ENCODE peak calls at places on chromosomes 2 and 18, in six cellular contexts. P is tibial nerve; F is activated CD4-positive, alpha-beta T cell treated with anti-CD3 and anti-CD28 coated beads, Interleukin-2, amount 10 ng/mL, durations not matched to agents 7 days and 5 days; Q is ELF-1; C is HCEC 1CT; U is ascending aorta. B is an unnamed sample.

GRCh38 chr18:49899647-49900330 is 86.5 kb upstream of the ACAA2 start:
- DNase-seq in Q (no peak), F (no peak), U (no peak), C (no peak), P (no peak), B (peak; percentile 84)

GRCh38 chr2:181457741-181458425 is 697 bp downstream of the ITGA4 start:
- DNase-seq in Q (peak; percentile 18), U (no peak), F (peak; percentile 53), C (peak; percentile 70), P (no peak), B (peak; percentile 10)

GRCh38 chr2:130337735-130338325 is 4.9 kb upstream of the IMP4 start:
- DNase-seq in C (peak; percentile 68), F (no peak), P (no peak), U (no peak), Q (no peak), B (no peak)

GRCh38 chr2:44904578-44904977 is 36.9 kb upstream of the SIX3 start:
- DNase-seq in C (no peak), P (no peak), F (no peak), U (no peak), Q (no peak), B (no peak)

GRCh38 chr2:174729797-174730529 is 34.3 kb downstream of the CHRNA1 start:
- DNase-seq in F (peak; percentile 37), U (no peak), P (no peak), Q (peak; percentile 79), C (no peak), B (no peak)

GRCh38 chr2:218325566-218326160 is 31.0 kb upstream of the CATIP start:
- DNase-seq in P (no peak), F (no peak), U (no peak), C (no peak), Q (peak; percentile 59), B (no peak)

GRCh38 chr2:240304746-240305161 is 130.7 kb upstream of the GPC1 start:
- DNase-seq in F (no peak), Q (no peak), U (no peak), P (no peak), C (no peak), B (peak; percentile 6)

GRCh38 chr18:69845588-69846506 is 101.8 kb downstream of the CD226 start:
- DNase-seq in U (no peak), P (no peak), C (no peak), Q (no peak), F (no peak), B (no peak)

GRCh38 chr2:59339121-59339836 is 1098.2 kb upstream of the FANCL start:
- DNase-seq in C (no peak), P (no peak), F (no peak), U (no peak), Q (no peak), B (no peak)

GRCh38 chr2:122734756-122735155 is 979.3 kb downstream of the TSN start:
- DNase-seq in U (no peak), Q (peak; percentile 63), C (peak; percentile 30), F (no peak), P (no peak), B (no peak)

GRCh38 chr2:31813016-31813415 is 197.8 kb downstream of the MEMO1 start:
- DNase-seq in F (no peak), P (no peak), U (no peak), C (no peak), Q (no peak), B (no peak)

GRCh38 chr18:11955299-11956029 is 25.8 kb upstream of the IMPA2 start:
- DNase-seq in F (no peak), Q (peak; percentile 60), U (no peak), P (no peak), C (peak; percentile 95), B (peak; percentile 38)

GRCh38 chr18:48133675-48134251 is 203.3 kb upstream of the SMAD2 start:
- DNase-seq in F (no peak), C (no peak), P (no peak), Q (peak; percentile 47), U (no peak), B (no peak)

GRCh38 chr2:37244017-37244416 is 12.6 kb downstream of the NDUFAF7 start:
- DNase-seq in Q (no peak), P (no peak), U (no peak), F (no peak), C (no peak), B (no peak)

GRCh38 chr18:46236156-46236555 is 132.0 kb downstream of the HAUS1 start:
- DNase-seq in U (no peak), C (no peak), F (no peak), Q (no peak), P (no peak), B (no peak)

GRCh38 chr18:46696268-46696667 is 39.2 kb upstream of the LOXHD1 start:
- DNase-seq in C (no peak), P (no peak), Q (no peak), U (no peak), F (no peak), B (no peak)

GRCh38 chr18:54392621-54393023 is 34.9 kb downstream of the C18orf54 start:
- DNase-seq in P (no peak), C (peak; percentile 57), U (no peak), F (no peak), Q (no peak), B (no peak)

GRCh38 chr2:48265169-48266013 is 264.6 kb upstream of the STON1 start:
- DNase-seq in P (no peak), F (no peak), Q (no peak), C (no peak), U (no peak), B (no peak)

GRCh38 chr2:138485019-138485418 is 16.6 kb upstream of the SPOPL start:
- DNase-seq in U (no peak), C (no peak), Q (no peak), F (no peak), P (no peak), B (no peak)

GRCh38 chr2:160205511-160205910 is 5.4 kb upstream of the ITGB6 start:
- DNase-seq in P (no peak), C (peak; percentile 93), U (peak; percentile 59), F (no peak), Q (peak; percentile 96), B (no peak)

GRCh38 chr2:29557268-29557667 is 364.1 kb downstream of the ALK start:
- DNase-seq in Q (no peak), P (no peak), C (no peak), U (no peak), F (no peak), B (no peak)

GRCh38 chr2:18749912-18750526 is 160.7 kb upstream of the NT5C1B start:
- DNase-seq in P (peak; percentile 83), U (no peak), C (peak; percentile 63), F (peak; percentile 60), Q (no peak), B (no peak)

GRCh38 chr2:231674587-231675334 is 33.6 kb upstream of the PTMA start:
- DNase-seq in U (no peak), P (peak; percentile 67), F (peak; percentile 60), C (peak; percentile 26), Q (peak; percentile 89), B (no peak)

GRCh38 chr2:54557601-54558187 is 101.6 kb downstream of the SPTBN1 start:
- DNase-seq in Q (peak; percentile 78), C (peak; percentile 36), F (peak; percentile 72), P (peak; percentile 46), U (no peak), B (peak; percentile 63)

GRCh38 chr18:63578357-63578958 is 8.7 kb upstream of the SERPINB13 start:
- DNase-seq in C (peak; percentile 33), P (peak; percentile 53), Q (peak; percentile 56), U (no peak), F (peak; percentile 39), B (no peak)

GRCh38 chr18:54813305-54813704 is 15.0 kb upstream of the RAB27B start:
- DNase-seq in U (no peak), F (no peak), C (no peak), Q (no peak), P (no peak), B (no peak)

GRCh38 chr2:98605076-98605475 is 3.2 kb downstream of the COA5 start:
- DNase-seq in Q (no peak), P (no peak), C (no peak), U (no peak), F (no peak), B (no peak)

GRCh38 chr18:5662586-5663090 is 118.8 kb upstream of the EPB41L3 start:
- DNase-seq in P (no peak), Q (no peak), C (no peak), F (no peak), U (no peak), B (no peak)

GRCh38 chr2:15913146-15913545 is 27.2 kb upstream of the MYCN start:
- DNase-seq in P (no peak), F (no peak), Q (no peak), U (no peak), C (no peak), B (no peak)

GRCh38 chr2:119598576-119598975 is 54.3 kb downstream of the CFAP221 start:
- DNase-seq in Q (no peak), U (no peak), C (no peak), P (no peak), F (no peak), B (peak; percentile 38)

GRCh38 chr18:54740146-54740844 is 88.0 kb upstream of the RAB27B start:
- DNase-seq in P (no peak), C (peak; percentile 77), U (no peak), Q (no peak), F (no peak), B (no peak)

GRCh38 chr2:70831861-70832260 is 3.8 kb downstream of the CD207 start:
- DNase-seq in U (no peak), F (no peak), C (no peak), Q (no peak), P (no peak), B (no peak)

GRCh38 chr2:232385660-232386489 is 7.3 kb downstream of the ALPP start:
- DNase-seq in U (no peak), C (peak; percentile 55), P (no peak), F (no peak), Q (peak; percentile 83), B (no peak)

GRCh38 chr2:32136097-32136496 is 29.6 kb upstream of the SLC30A6 start:
- DNase-seq in C (peak; percentile 19), U (no peak), P (no peak), Q (no peak), F (no peak), B (no peak)

GRCh38 chr2:113157108-113157896 is 16.5 kb upstream of the PSD4 start:
- DNase-seq in U (no peak), C (no peak), F (peak; percentile 55), P (no peak), Q (peak; percentile 77), B (peak; percentile 72)

GRCh38 chr2:44543773-44544725 is 182.3 kb downstream of the CAMKMT start:
- DNase-seq in P (no peak), C (no peak), Q (peak; percentile 76), F (no peak), U (no peak), B (no peak)

GRCh38 chr2:67255933-67256615 is 141.1 kb upstream of the ETAA1 start:
- DNase-seq in F (no peak), Q (no peak), P (no peak), U (no peak), C (peak; percentile 71), B (no peak)